ENCODE peak calls at places on chromosomes 12 and 14, in seven cellular contexts. N is H1, Q is GM12892, S is SK-N-SH, W is GM12878, I is HepG2, D is K562. T is an unnamed sample.

GRCh38 chr14:92540472-92541048 is 27.0 kb downstream of the RIN3 start:
- DNase-seq in S (peak), W (no peak), I (no peak), N (no peak), D (no peak), Q (no peak), T (no peak)

GRCh38 chr12:78534311-78534710 is 330.3 kb upstream of the SYT1 start:
- DNase-seq in N (no peak), D (no peak), I (no peak), Q (no peak), W (no peak), S (no peak), T (no peak)

GRCh38 chr14:105388976-105389375 is 9.4 kb upstream of the TEX22 start:
- DNase-seq in Q (no peak), D (no peak), S (no peak), N (no peak), I (no peak), W (no peak), T (no peak)

GRCh38 chr12:27161458-27162228 is 79.3 kb upstream of the C12orf71 start:
- DNase-seq in W (peak), D (no peak), Q (no peak), S (no peak), N (no peak), I (no peak), T (no peak)

GRCh38 chr12:104672501-104673265 is 215.9 kb downstream of the CHST11 start:
- DNase-seq in S (no peak), I (no peak), Q (no peak), D (no peak), W (no peak), N (no peak), T (no peak)

GRCh38 chr14:35398095-35398584 is 6.4 kb downstream of the NFKBIA start:
- DNase-seq in I (no peak), D (no peak), Q (no peak), N (no peak), W (no peak), S (no peak), T (no peak)

GRCh38 chr12:107320031-107320928 is 226.9 kb upstream of the CRY1 start:
- DNase-seq in Q (no peak), D (no peak), N (no peak), S (peak), I (peak), W (no peak), T (peak)

GRCh38 chr14:64363265-64363840 is 24.8 kb upstream of the MTHFD1 start:
- DNase-seq in S (no peak), I (no peak), W (no peak), Q (no peak), N (no peak), D (no peak), T (no peak)

GRCh38 chr12:1656894-1657293 is 27.9 kb downstream of the WNT5B start:
- DNase-seq in S (no peak), W (no peak), N (no peak), D (no peak), Q (no peak), I (no peak), T (no peak)

GRCh38 chr14:68938515-68939423 is 40.3 kb downstream of the ACTN1 start:
- DNase-seq in Q (no peak), W (no peak), I (peak), S (peak), N (no peak), D (no peak), T (no peak)

GRCh38 chr12:94829552-94829951 is 173.9 kb downstream of the NDUFA12 start:
- DNase-seq in Q (no peak), S (no peak), D (no peak), W (no peak), N (no peak), I (no peak), T (no peak)

GRCh38 chr12:40137252-40137651 is 31.4 kb upstream of the SLC2A13 start:
- DNase-seq in Q (no peak), I (no peak), N (no peak), W (no peak), D (no peak), S (no peak), T (no peak)

GRCh38 chr12:19453961-19454360 is 14.7 kb downstream of the AEBP2 start:
- DNase-seq in S (no peak), I (no peak), Q (no peak), W (no peak), D (no peak), N (no peak), T (no peak)

GRCh38 chr14:77301103-77301502 is 19.6 kb downstream of the POMT2 start:
- DNase-seq in I (peak), D (peak), N (peak), Q (peak), W (no peak), S (peak), T (peak)

GRCh38 chr12:25107920-25108319 is 87.0 kb downstream of the DNAI7 start:
- DNase-seq in I (no peak), D (no peak), Q (no peak), W (peak), N (no peak), S (no peak), T (peak)

GRCh38 chr14:102868956-102869531 is 53.4 kb upstream of the AMN start:
- DNase-seq in I (no peak), N (no peak), D (no peak), W (no peak), Q (no peak), S (no peak), T (no peak)

GRCh38 chr14:60931206-60931605 is 49.7 kb downstream of the TRMT5 start:
- DNase-seq in D (no peak), W (no peak), I (no peak), N (no peak), S (no peak), Q (no peak), T (no peak)

GRCh38 chr12:79262938-79263337 is 398.4 kb downstream of the SYT1 start:
- DNase-seq in Q (no peak), I (no peak), N (no peak), W (no peak), D (no peak), S (no peak), T (no peak)

GRCh38 chr14:56474419-56475022 is 105.1 kb upstream of the TMEM260 start:
- DNase-seq in I (peak), D (peak), W (no peak), N (no peak), Q (no peak), S (peak), T (peak)

GRCh38 chr12:96237035-96237434 is 42.9 kb downstream of the ELK3 start:
- DNase-seq in I (no peak), N (no peak), W (no peak), S (no peak), D (no peak), Q (no peak), T (no peak)

GRCh38 chr12:96239711-96240234 is 45.6 kb downstream of the ELK3 start:
- DNase-seq in I (no peak), W (no peak), S (peak), Q (no peak), D (no peak), N (no peak), T (no peak)

GRCh38 chr12:96237465-96238077 is 43.4 kb downstream of the ELK3 start:
- DNase-seq in Q (no peak), I (no peak), D (no peak), S (no peak), W (no peak), N (no peak), T (no peak)

GRCh38 chr12:96240251-96240650 is 46.1 kb downstream of the ELK3 start:
- DNase-seq in S (peak), D (no peak), W (no peak), Q (no peak), I (no peak), N (no peak), T (no peak)

GRCh38 chr12:96238336-96239031 is 44.3 kb downstream of the ELK3 start:
- DNase-seq in I (no peak), Q (no peak), D (no peak), S (no peak), W (no peak), N (no peak), T (no peak)
- TF ChIP-seq POLR2AphosphoS5 in I (no peak), Q (no peak), D (no peak), S (no peak), W (no peak), N (no peak), T (no peak)

GRCh38 chr12:83537428-83538053 is 850.8 kb downstream of the TMTC2 start:
- DNase-seq in N (no peak), Q (no peak), D (no peak), I (no peak), W (no peak), S (no peak), T (no peak)
- TF ChIP-seq TAF1 in N (no peak), Q (no peak), D (no peak), I (no peak), W (no peak), S (no peak), T (no peak)

GRCh38 chr12:132275110-132275531 is 54.3 kb downstream of the GALNT9 start:
- DNase-seq in N (no peak), S (peak), Q (no peak), I (peak), W (no peak), D (peak), T (no peak)
- TF ChIP-seq POLR2AphosphoS5 in N (no peak), S (no peak), Q (no peak), I (no peak), W (no peak), D (no peak), T (no peak)

DNA sequence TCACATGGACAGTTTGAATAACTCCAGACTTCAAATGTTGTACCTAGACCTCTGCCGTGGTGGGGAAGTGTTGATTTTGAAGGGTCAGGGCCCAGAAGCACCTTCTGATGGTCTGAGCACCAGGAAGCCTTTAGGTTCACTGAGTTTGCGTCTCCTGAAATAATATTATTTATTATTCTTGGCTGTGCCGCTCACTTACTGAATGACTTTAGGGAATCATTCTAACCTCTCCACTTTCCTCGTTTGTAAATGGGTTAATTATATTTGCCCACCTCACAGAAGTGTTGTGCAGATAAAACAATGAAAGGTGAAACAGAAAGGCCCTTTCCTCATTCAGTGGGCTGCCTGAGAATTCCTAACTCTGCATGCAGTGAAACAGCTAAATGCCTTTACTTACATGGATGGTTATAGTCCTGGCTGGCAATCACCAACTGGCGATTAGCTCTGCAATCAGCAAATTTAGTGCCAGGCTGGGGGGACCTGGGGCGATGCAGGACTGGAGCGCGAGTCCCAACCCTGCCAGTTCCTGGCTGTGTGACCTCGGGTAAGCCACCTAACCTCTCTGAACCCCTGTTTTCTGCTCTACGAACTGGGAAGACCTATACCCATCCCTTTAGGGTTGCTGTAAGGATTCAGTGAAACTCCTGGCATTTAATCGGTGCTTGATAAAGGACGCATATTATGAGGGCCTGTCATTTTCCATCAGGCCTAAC is 57.5 kb downstream of the MAP1LC3B2 start:
- DNase-seq in D (no peak), N (no peak), I (no peak), S (no peak), W (no peak), Q (no peak), T (no peak)
- TF ChIP-seq TAF1 in D (no peak), N (no peak), I (no peak), S (no peak), W (no peak), Q (no peak), T (no peak)

GRCh38 chr12:77120156-77120555 is 54.8 kb upstream of the E2F7 start:
- DNase-seq in W (no peak), Q (no peak), I (no peak), D (no peak), N (no peak), S (no peak), T (no peak)

GRCh38 chr12:77113971-77114370 is 48.6 kb upstream of the E2F7 start:
- DNase-seq in D (no peak), Q (no peak), S (no peak), I (no peak), W (no peak), N (no peak), T (no peak)

GRCh38 chr12:77118696-77119095 is 53.3 kb upstream of the E2F7 start:
- DNase-seq in S (no peak), N (no peak), W (no peak), D (no peak), Q (no peak), I (no peak), T (no peak)

GRCh38 chr12:77116277-77116676 is 50.9 kb upstream of the E2F7 start:
- DNase-seq in Q (no peak), N (no peak), S (no peak), D (no peak), W (no peak), I (no peak), T (no peak)

GRCh38 chr12:77115471-77115870 is 50.1 kb upstream of the E2F7 start:
- DNase-seq in N (no peak), Q (no peak), I (no peak), D (no peak), S (no peak), W (no peak), T (no peak)
- TF ChIP-seq POLR2AphosphoS5 in N (no peak), Q (no peak), I (no peak), D (no peak), S (no peak), W (no peak), T (no peak)

DNA sequence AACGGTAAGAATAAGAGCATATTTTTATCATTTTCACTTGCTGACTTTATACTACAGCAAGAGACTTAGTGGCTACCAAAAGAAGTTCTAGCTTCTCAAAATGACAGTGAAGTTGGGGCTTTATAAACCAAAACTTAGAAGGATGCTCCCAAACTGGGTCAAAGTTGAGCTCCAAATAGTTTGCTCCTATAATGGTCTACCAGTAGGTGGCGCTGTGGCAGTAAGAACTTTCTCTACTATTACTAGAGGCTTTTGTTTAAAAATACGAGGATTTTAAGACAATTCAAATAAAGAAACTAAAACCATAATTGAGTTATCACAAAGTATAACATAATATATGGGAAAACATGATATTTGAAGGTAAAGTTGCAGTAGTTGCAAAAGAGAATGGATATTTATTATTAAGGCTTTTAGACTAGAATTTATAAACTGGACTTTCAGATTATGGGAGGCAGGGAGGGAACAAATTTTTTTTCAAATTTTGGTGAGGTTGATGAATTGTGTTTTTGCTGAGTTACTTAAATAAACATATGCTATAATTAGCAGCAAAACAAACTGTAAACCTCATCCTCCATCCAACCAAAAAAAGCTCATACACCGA is 75.0 kb downstream of the TGFB3 start:
- DNase-seq in W (no peak), N (no peak), I (peak), S (peak), D (peak), Q (no peak), T (peak)
- TF ChIP-seq TAF1 in W (no peak), N (no peak), I (no peak), S (no peak), D (no peak), Q (no peak), T (no peak)